ENCODE peak calls at places on chromosomes 3 and 15, in eight cellular contexts. M is fibroblast of lung, X is OCI-LY7, N is A673, C is AG04450, Q is thyroid gland, Z is DND-41, D is esophagus squamous epithelium. F is an unnamed sample.

GRCh38 chr3:45554001-45554691 is 40.4 kb upstream of the LIMD1 start:
- DNase-seq in M (peak; percentile 73), X (peak; percentile 76), D (no peak), Q (peak; percentile 35), N (no peak), C (no peak), Z (no peak), F (no peak)

GRCh38 chr3:171796625-171797264 is 13.5 kb downstream of the PLD1 start:
- DNase-seq in C (no peak), Z (no peak), Q (no peak), X (no peak), M (no peak), D (no peak), N (no peak), F (no peak)

GRCh38 chr3:153161714-153162512 is at the start of gene RAP2B:
- DNase-seq in M (peak; percentile 97), D (peak; percentile 90), C (peak; percentile 88), X (peak; percentile 94), N (peak; percentile 98), Q (peak; percentile 98), Z (peak; percentile 96), F (peak; percentile 99)

GRCh38 chr3:141816958-141817357 is 53.8 kb downstream of the GRK7 start:
- DNase-seq in Z (no peak), N (no peak), D (no peak), C (no peak), M (peak; percentile 13), X (no peak), Q (no peak), F (no peak)

GRCh38 chr3:11582123-11582968 is 61.4 kb downstream of the VGLL4 start:
- DNase-seq in Z (peak; percentile 58), N (peak; percentile 90), M (peak; percentile 93), X (peak; percentile 31), C (peak; percentile 75), Q (peak; percentile 84), D (no peak), F (peak; percentile 69)

GRCh38 chr3:40187945-40188344 is 121.6 kb upstream of the EIF1B start:
- DNase-seq in M (no peak), X (no peak), C (no peak), D (no peak), Q (no peak), N (no peak), Z (no peak), F (no peak)

GRCh38 chr15:45646220-45646619 is 11.4 kb downstream of the SQOR start:
- DNase-seq in N (no peak), C (no peak), Z (no peak), Q (no peak), M (peak; percentile 55), X (no peak), D (no peak), F (no peak)

GRCh38 chr3:161484226-161484625 is 12.4 kb upstream of the OTOL1 start:
- DNase-seq in Z (no peak), Q (no peak), X (no peak), D (no peak), M (no peak), N (no peak), C (no peak), F (no peak)

GRCh38 chr3:120753831-120754230 is 11.3 kb downstream of the GTF2E1 start:
- DNase-seq in Z (no peak), X (no peak), D (no peak), N (no peak), Q (no peak), C (no peak), M (no peak), F (no peak)

GRCh38 chr3:149906036-149906435 is 64.7 kb downstream of the PFN2 start:
- DNase-seq in Q (no peak), N (no peak), M (no peak), C (no peak), X (no peak), Z (no peak), D (no peak), F (no peak)

GRCh38 chr3:149900322-149900721 is 70.4 kb downstream of the PFN2 start:
- DNase-seq in X (no peak), Z (no peak), M (no peak), N (no peak), C (no peak), Q (no peak), D (no peak), F (no peak)

GRCh38 chr3:149898771-149899170 is 71.9 kb downstream of the PFN2 start:
- DNase-seq in M (peak; percentile 89), X (no peak), D (no peak), Q (no peak), N (no peak), Z (no peak), C (peak; percentile 21), F (no peak)

GRCh38 chr3:149901770-149902169 is 68.9 kb downstream of the PFN2 start:
- DNase-seq in X (no peak), M (no peak), Q (no peak), D (no peak), Z (no peak), N (no peak), C (no peak), F (no peak)

GRCh38 chr3:149902498-149903139 is 68.1 kb downstream of the PFN2 start:
- DNase-seq in Z (no peak), Q (no peak), D (no peak), M (no peak), C (no peak), X (peak; percentile 2), N (peak; percentile 23), F (no peak)
- TF ChIP-seq CTCF in Z (no peak), Q (no peak), D (peak; percentile 37), M (peak; percentile 34), C (peak; percentile 36), X (peak; percentile 68), N (peak; percentile 51), F (no peak)

GRCh38 chr15:67400890-67401289 is 120.0 kb upstream of the C15orf61 start:
- DNase-seq in D (no peak), X (no peak), Q (no peak), C (no peak), N (no peak), M (no peak), Z (no peak), F (no peak)
- H3K27ac ChIP-seq in D (no peak overlapping the region), X (no peak overlapping the region), Q (no peak overlapping the region), C (no peak overlapping the region), N (no peak overlapping the region), M (no peak overlapping the region), Z (no peak overlapping the region), F (no peak overlapping the region)

GRCh38 chr15:93500155-93500554 is 411.1 kb upstream of the RGMA start:
- DNase-seq in D (no peak), N (no peak), M (no peak), X (no peak), Z (no peak), Q (no peak), C (no peak), F (no peak)

GRCh38 chr15:93497256-93497655 is 408.2 kb upstream of the RGMA start:
- DNase-seq in N (peak; percentile 14), Q (no peak), X (no peak), M (peak; percentile 84), D (no peak), C (no peak), Z (no peak), F (no peak)

DNA sequence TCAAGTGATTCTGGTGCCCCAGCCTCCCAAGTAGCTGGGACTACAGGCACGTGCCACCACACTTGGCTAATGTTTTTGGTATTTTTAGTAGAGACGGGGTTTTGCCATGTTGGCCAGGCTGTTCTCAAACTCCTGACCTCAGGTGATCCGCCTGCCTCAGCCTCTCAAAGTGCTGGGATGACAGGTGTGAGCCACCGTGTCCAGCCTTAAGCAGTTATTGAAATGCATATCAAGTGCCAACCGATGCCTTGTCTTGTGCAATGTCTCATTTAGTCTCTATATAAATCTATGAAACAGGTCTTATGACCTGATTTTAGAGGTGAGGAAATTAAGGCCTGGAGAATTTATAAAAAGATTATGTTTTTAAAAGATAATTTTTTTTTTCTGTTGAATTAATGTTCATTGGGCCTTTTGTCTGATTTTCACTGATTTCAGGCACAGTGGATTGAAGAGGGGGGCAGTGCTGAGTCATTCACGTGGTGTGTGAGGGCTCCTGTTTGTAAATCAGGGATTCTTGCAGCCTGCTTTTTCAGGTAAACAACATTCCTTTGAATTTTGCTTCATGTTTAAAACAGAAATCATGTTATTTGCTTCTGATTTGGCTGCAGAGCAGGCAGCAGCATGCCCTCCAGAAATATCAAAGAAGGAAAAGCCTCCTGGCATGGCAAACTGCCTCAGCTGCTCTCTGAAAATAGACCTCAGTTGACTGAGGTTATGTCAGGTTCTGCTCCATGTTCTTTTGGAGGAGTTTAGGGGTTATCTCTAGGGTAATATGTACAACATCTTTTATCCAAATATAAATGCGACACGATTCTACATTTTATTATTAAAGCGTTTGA is 407.0 kb upstream of the RGMA start:
- DNase-seq in Z (no peak), N (no peak), D (no peak), Q (no peak), M (peak; percentile 11), C (no peak), X (no peak), F (no peak)
- TF ChIP-seq CTCF in Z (peak; percentile 16), N (no peak), D (no peak), Q (no peak), M (no peak), C (no peak), X (peak; percentile 34), F (no peak)

GRCh38 chr3:52203701-52204100 is 5.7 kb downstream of the ALAS1 start:
- DNase-seq in D (no peak), X (no peak), N (no peak), Z (no peak), Q (no peak), C (no peak), M (no peak), F (no peak)
- H3K27ac ChIP-seq in D (no peak overlapping the region), X (no peak overlapping the region), N (no peak overlapping the region), Z (no peak overlapping the region), Q (no peak overlapping the region), C (no peak overlapping the region), M (no peak overlapping the region), F (no peak overlapping the region)

DNA sequence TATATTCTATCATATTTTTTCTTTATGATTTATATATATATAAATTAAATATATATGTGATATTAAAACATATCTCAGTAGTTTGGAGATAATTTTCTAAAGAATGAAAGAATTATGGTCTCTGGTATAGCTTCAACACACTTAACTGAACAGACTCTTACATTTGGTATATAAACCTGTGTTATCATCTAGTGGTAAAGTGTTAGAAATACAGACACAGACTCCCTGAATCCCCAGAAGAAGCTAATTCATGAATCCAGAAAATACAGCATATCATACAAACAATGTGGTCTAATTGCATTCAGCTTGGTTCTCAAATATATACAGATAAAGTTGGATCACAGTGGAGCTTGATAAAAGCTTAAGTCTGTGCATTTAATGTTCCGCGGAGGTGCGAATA is 1100.4 kb downstream of the ROBO2 start:
- DNase-seq in N (no peak), D (no peak), Q (no peak), M (peak; percentile 15), Z (no peak), C (no peak), X (no peak), F (no peak)
- TF ChIP-seq CTCF in N (no peak), D (no peak), Q (no peak), M (peak; percentile 7), Z (no peak), C (no peak), X (no peak), F (no peak)

GRCh38 chr15:74175271-74176191 is 2.0 kb downstream of the ISLR start:
- DNase-seq in D (no peak), N (no peak), M (no peak), C (no peak), Q (no peak), X (no peak), Z (no peak), F (no peak)
- H3K27ac ChIP-seq in D (peak overlapping the region; percentile 17), N (no peak overlapping the region), M (no peak overlapping the region), C (no peak overlapping the region), Q (no peak overlapping the region), X (no peak overlapping the region), Z (no peak overlapping the region), F (no peak overlapping the region)

F was measured in left lung.